ENCODE peak calls at places on chromosomes 2 and 18, in five cellular contexts. S, D, F, M and O are unnamed samples.
A peak's percentile ranks its signal among the peaks of the same experiment; 100 is the strongest.

GRCh38 chr2:85009019-85009618 is 38.2 kb downstream of the KCMF1 start:
- DNase-seq in D (no peak), F (no peak), S (no peak), M (no peak), O (no peak)

GRCh38 chr2:115294999-115295398 is 852.6 kb downstream of the DPP10 start:
- DNase-seq in F (no peak), S (no peak), M (no peak), D (no peak), O (no peak)

GRCh38 chr18:32351014-32351413 is 119.7 kb downstream of the GAREM1 start:
- DNase-seq in D (no peak), M (no peak), F (no peak), S (no peak), O (no peak)

GRCh38 chr18:13216732-13217465 is 1.7 kb upstream of the LDLRAD4 start:
- DNase-seq in M (peak; percentile 73), S (peak; percentile 35), F (peak; percentile 43), D (no peak), O (no peak)

GRCh38 chr18:35889677-35890076 is 82.8 kb upstream of the RMP24 start:
- DNase-seq in F (no peak), M (no peak), S (no peak), D (no peak), O (no peak)

GRCh38 chr18:12028040-12028628 is 46.8 kb downstream of the IMPA2 start:
- DNase-seq in M (no peak), S (no peak), D (no peak), F (no peak), O (no peak)

GRCh38 chr2:177031435-177032222 is 181.0 kb upstream of the HNRNPA3 start:
- DNase-seq in D (no peak), M (no peak), S (no peak), F (no peak), O (no peak)

GRCh38 chr2:40002339-40002738 is 223.3 kb upstream of the THUMPD2 start:
- DNase-seq in S (no peak), D (no peak), F (no peak), M (no peak), O (no peak)

GRCh38 chr2:128321421-128321775 is 2.7 kb upstream of the HS6ST1 start:
- DNase-seq in D (no peak), F (no peak), S (no peak), M (no peak), O (no peak)

GRCh38 chr2:112093216-112093615 is 38.1 kb downstream of the TMEM87B start:
- DNase-seq in D (no peak), M (no peak), S (no peak), F (no peak), O (no peak)

GRCh38 chr2:202871161-202872141 is at the start of gene ICA1L:
- DNase-seq in S (peak; percentile 38), D (peak; percentile 31), M (peak; percentile 78), F (peak; percentile 66), O (peak; percentile 67)

GRCh38 chr2:15220618-15221017 is 340.5 kb downstream of the NBAS start:
- DNase-seq in F (no peak), D (no peak), M (no peak), S (no peak), O (no peak)

GRCh38 chr2:26302846-26303245 is 43.1 kb upstream of the SELENOI start:
- DNase-seq in S (no peak), F (no peak), M (no peak), D (no peak), O (no peak)

GRCh38 chr18:3211236-3211992 is 8.4 kb downstream of the MYOM1 start:
- DNase-seq in D (no peak), S (no peak), M (no peak), F (no peak), O (peak; percentile 25)

GRCh38 chr2:67446504-67446911 is 49.4 kb downstream of the ETAA1 start:
- DNase-seq in D (no peak), M (no peak), S (no peak), F (no peak), O (peak; percentile 6)